ENCODE peak calls at places on chromosomes 13 and 19, in five cellular contexts. O is activated CD4-positive, alpha-beta T cell treated with anti-CD3 and anti-CD28 coated beads, Interleukin-2, amount 50 U/mL, for 24 hours; X is substantia nigra; R is KBM-7; T is spleen. F is an unnamed sample.

GRCh38 chr13:37326319-37326718 is 220.9 kb upstream of the CSNK1A1L start:
- DNase-seq in O (no peak), X (no peak), R (no peak), T (no peak), F (no peak)

GRCh38 chr13:94712812-94713555 is 639 bp upstream of the SOX21 start:
- DNase-seq in O (no peak), X (peak; percentile 66), R (peak; percentile 47), T (no peak), F (peak; percentile 33)

GRCh38 chr13:20128459-20128927 is 32.4 kb downstream of the GJA3 start:
- DNase-seq in O (no peak), X (no peak), R (no peak), T (no peak), F (no peak)

GRCh38 chr19:6730153-6730804 is 7.1 kb downstream of the GPR108 start:
- DNase-seq in O (no peak), X (peak; percentile 69), R (no peak), T (no peak), F (no peak)

GRCh38 chr13:99981115-99982020 is at the start of gene ZIC2:
- DNase-seq in O (no peak), X (no peak), R (peak; percentile 84), T (peak; percentile 72), F (no peak)

GRCh38 chr19:35211545-35212230 is 16.9 kb downstream of the FAM187B start:
- DNase-seq in O (peak; percentile 47), X (no peak), R (peak; percentile 81), T (peak; percentile 93), F (no peak)

GRCh38 chr13:52925775-52926285 is 77.4 kb upstream of the PCDH8 start:
- DNase-seq in O (no peak), X (no peak), R (no peak), T (no peak), F (no peak)

GRCh38 chr13:106490177-106490576 is 45.3 kb downstream of the EFNB2 start:
- DNase-seq in O (no peak), X (no peak), R (no peak), T (no peak), F (no peak)

GRCh38 chr13:45374917-45375316 is 33.9 kb upstream of the TPT1 start:
- DNase-seq in O (no peak), X (no peak), R (no peak), T (no peak), F (no peak)

GRCh38 chr13:113548171-113548641 is 36.3 kb upstream of the TFDP1 start:
- DNase-seq in O (no peak), X (no peak), R (no peak), T (peak; percentile 75), F (no peak)

GRCh38 chr19:7982651-7983099 is 22.8 kb downstream of the ELAVL1 start:
- DNase-seq in O (no peak), X (no peak), R (no peak), T (peak; percentile 76), F (no peak)